ENCODE peak calls at places on chromosome 15, in nine cellular contexts. R, Q, D, F, O, H, M, C and Y are unnamed samples.

GRCh38 chr15:41811432-41812195 is 16.3 kb upstream of the JMJD7 start:
- DNase-seq in C (peak; percentile 88), F (peak; percentile 87), O (peak; percentile 89), D (peak; percentile 14), Q (peak; percentile 87), M (peak; percentile 71), H (peak; percentile 91), R (peak; percentile 91), Y (peak; percentile 85)

GRCh38 chr15:31374986-31375385 is 48.4 kb downstream of the KLF13 start:
- DNase-seq in D (no peak), C (no peak), Q (no peak), M (no peak), R (no peak), O (no peak), F (no peak), H (no peak), Y (no peak)

GRCh38 chr15:90859234-90860131 is 8.9 kb upstream of the FURIN start:
- DNase-seq in O (no peak), M (peak; percentile 64), D (no peak), R (peak; percentile 8), Q (no peak), H (no peak), F (no peak), C (no peak), Y (no peak)

GRCh38 chr15:34753236-34753894 is 1.4 kb downstream of the GJD2 start:
- DNase-seq in R (peak; percentile 71), H (no peak), O (peak; percentile 71), Q (no peak), D (no peak), M (peak; percentile 6), C (no peak), F (no peak), Y (peak; percentile 65)

GRCh38 chr15:90481023-90481422 is 48.7 kb upstream of the CRTC3 start:
- DNase-seq in Q (no peak), O (peak; percentile 30), C (no peak), R (peak; percentile 48), H (no peak), F (no peak), D (no peak), M (no peak), Y (no peak)

GRCh38 chr15:25684521-25685215 is 178.5 kb downstream of the ATP10A start:
- DNase-seq in O (peak; percentile 73), H (peak; percentile 75), C (no peak), Q (no peak), R (peak; percentile 82), M (no peak), D (no peak), F (peak; percentile 81), Y (no peak)

GRCh38 chr15:78675206-78675605 is 34.2 kb upstream of the CHRNB4 start:
- DNase-seq in C (no peak), D (no peak), H (no peak), M (no peak), R (no peak), O (no peak), Q (no peak), F (no peak), Y (no peak)

GRCh38 chr15:98503970-98504369 is 144.4 kb upstream of the IGF1R start:
- DNase-seq in R (peak; percentile 50), H (no peak), F (no peak), C (no peak), M (no peak), Q (no peak), D (no peak), O (peak; percentile 17), Y (no peak)

GRCh38 chr15:56244237-56244810 is 645 bp upstream of the RFX7 start:
- DNase-seq in C (peak; percentile 49), R (peak; percentile 82), M (no peak), H (peak; percentile 60), Q (peak; percentile 70), O (peak; percentile 76), D (no peak), F (peak; percentile 45), Y (peak; percentile 90)

DNA sequence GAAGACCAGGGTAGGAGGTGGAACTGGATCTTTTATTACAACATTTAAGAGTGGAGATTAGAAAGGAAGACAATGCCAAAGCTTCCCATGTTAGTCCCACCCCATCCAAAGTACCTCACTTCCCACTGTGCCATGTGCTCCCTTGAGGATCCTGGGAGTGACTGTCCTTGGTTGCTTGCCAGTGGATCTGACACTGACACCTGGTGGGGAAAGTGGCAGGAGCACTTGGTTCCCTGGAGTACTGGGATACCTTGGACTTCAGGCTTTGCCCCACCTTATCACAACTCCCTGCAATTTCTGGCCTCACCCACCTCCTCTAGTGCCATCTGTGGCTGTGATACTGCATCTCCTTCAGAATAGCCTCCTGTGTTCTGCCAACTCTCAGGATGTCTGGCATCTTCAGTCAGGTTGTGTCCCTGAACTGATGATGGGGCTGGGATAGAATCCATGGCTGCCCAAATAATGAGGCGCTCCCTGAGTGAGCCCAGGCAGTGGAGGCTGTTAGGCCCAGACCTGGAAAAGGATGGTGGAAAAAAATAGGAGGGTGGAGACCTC is 1.3 kb downstream of the ELL3 start:
- DNase-seq in Q (peak; percentile 95), F (peak; percentile 30), C (no peak), R (no peak), H (no peak), O (peak; percentile 44), M (peak; percentile 72), D (no peak), Y (peak; percentile 79)
- TF ChIP-seq CTCF in Q (peak; percentile 58), F (no peak), C (peak; percentile 16), R (peak; percentile 16), H (no peak), O (peak; percentile 34), M (peak; percentile 21), D (peak; percentile 34), Y (peak; percentile 46)

DNA sequence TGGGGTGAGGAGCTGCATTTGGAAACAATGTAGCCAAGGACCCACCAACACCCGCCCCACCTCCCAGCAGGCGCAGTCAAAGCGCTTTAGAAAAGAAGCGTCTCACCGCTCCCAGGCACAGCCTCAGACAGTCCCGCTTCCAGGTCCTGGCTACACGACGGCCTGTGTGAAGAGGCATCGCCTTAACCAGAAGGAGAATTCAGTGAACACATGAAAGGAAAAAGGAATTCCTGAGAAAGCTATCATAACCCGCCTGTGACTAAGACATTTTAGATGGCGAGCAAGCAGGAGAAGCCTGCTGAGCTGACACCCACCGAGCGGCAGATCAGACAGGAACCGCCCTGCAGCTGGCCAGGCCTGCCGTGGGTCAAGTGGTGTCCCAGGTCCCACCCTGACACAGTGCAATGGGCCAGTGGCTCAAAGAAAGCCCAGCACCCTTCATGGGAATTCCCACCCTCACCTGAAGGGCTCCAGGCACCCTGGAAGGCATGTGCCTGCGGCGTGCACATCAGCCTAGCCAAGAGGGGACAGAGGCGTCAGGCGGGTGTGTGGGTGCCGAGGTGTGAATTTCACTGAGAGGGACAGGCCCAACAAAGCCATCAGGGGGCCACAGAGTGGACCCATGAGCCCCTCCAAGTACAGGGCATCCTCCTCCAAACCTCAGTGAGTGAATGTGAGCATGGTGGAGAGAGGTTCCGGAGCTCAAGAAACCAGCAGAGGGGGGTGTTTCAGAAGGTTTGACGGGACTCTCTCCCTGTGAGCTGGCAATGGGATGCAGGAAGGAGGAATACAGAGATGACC is 144.8 kb downstream of the NSMCE3 start:
- DNase-seq in H (peak; percentile 59), C (peak; percentile 26), M (no peak), Q (no peak), R (peak; percentile 9), O (peak; percentile 9), F (no peak), D (no peak), Y (no peak)
- TF ChIP-seq CTCF in H (no peak), C (no peak), M (no peak), Q (no peak), R (peak; percentile 15), O (peak; percentile 9), F (no peak), D (no peak), Y (peak; percentile 12)

DNA sequence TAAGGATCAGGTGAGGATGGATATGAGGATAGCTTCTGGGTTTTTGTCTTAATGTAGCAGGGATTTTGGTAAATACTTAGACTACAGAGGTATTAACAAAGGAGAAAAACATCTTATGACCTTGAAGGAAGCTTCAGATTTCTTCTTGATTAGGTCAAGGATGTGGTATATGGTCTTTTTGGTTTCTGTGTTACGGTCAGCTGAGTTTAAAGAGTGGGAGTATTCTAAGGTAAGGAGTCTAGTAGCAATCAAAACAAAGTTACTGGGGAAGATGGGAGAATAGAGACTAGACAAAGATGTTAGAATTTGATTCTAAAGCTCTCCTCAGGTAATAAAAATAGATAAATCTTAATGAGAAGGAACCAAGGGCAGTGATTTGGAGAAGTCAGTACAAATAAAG is 6.2 kb downstream of the HMG20A start:
- DNase-seq in R (no peak), O (no peak), C (no peak), H (no peak), M (no peak), D (no peak), F (no peak), Q (no peak), Y (no peak)
- TF ChIP-seq CTCF in R (no peak), O (no peak), C (no peak), H (no peak), M (no peak), D (no peak), F (no peak), Q (no peak), Y (no peak)

DNA sequence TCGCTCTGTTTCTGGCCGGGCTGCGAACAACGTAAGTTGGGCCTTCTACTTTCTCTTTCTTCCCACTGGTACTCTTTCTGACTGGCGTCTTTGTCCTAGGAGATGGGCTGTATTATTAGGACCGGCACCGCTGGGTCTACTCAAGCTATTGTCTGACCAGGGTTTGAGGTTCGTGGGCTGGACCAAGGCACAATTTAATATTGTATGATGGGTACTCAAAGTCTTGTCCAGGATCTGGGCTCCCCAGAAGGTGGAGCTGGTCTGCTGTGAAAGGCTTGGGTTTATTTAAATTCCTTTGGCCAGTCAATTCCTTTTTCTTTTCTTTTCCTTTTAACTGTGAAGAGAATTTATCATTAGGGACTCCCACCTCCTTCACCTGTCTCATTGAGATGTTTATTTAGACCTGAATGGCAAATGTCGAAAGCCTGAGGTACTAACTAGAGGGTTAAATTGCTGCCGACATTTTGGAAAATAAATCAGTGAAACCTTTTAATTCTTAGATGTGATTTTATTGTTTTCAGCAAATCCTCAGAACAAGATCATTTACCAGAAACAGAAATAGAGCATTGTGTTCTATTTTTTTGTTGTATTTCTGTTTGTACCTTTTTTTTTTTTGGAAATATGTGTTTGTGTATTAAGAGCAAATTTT is 410 bp downstream of the LRRC49 start:
- DNase-seq in R (peak; percentile 77), D (no peak), M (no peak), Q (no peak), F (no peak), C (no peak), O (peak; percentile 84), H (no peak), Y (peak; percentile 65)
- TF ChIP-seq CTCF in R (peak; percentile 69), D (peak; percentile 27), M (no peak), Q (peak; percentile 26), F (peak; percentile 37), C (peak; percentile 39), O (peak; percentile 74), H (peak; percentile 39), Y (peak; percentile 68)

DNA sequence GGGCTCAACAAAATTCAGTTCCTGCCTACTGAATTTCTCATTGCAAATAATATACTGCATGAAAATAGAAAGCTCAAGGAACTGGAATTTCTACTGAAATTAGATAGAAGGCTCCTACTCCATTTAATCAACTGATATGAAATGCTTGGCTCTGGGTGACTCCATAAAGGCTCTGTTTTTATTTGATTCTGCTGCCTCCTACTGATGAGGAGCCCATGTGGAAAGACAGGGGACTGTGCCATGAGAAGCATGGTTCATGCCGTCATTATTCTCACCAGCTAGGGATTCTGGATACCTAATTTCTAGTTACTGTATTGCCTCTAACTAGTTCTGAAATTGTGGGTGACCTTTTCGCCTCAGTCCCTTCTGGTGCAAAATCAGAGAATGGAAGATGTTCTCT is 366.2 kb upstream of the DPH6 start:
- DNase-seq in F (no peak), H (no peak), Q (no peak), R (peak; percentile 45), M (no peak), C (no peak), D (no peak), O (peak; percentile 53), Y (peak; percentile 58)
- TF ChIP-seq CTCF in F (no peak), H (no peak), Q (no peak), R (peak; percentile 43), M (no peak), C (no peak), D (no peak), O (peak; percentile 52), Y (peak; percentile 60)

GRCh38 chr15:63586790-63587189 is 10.4 kb upstream of the FBXL22 start:
- DNase-seq in F (no peak), M (no peak), D (no peak), O (no peak), Q (no peak), R (no peak), H (no peak), C (no peak), Y (no peak)
- TF ChIP-seq CTCF in F (no peak), M (no peak), D (no peak), O (no peak), Q (no peak), R (no peak), H (no peak), C (no peak), Y (no peak)